ENCODE peak calls at places on chromosomes 12 and 14, in five cellular contexts. H is sigmoid colon, Y is transverse colon, B is prostate gland, E is HCT116. N is an unnamed sample.
A peak's percentile ranks its signal among the peaks of the same experiment; 100 is the strongest.

GRCh38 chr12:18752947-18753346 is 15.0 kb downstream of the CAPZA3 start:
- DNase-seq in H (no peak), Y (no peak), B (no peak), E (no peak), N (no peak)

GRCh38 chr12:57891639-57892228 is 45.2 kb upstream of the CTDSP2 start:
- DNase-seq in H (no peak), Y (no peak), B (no peak), E (no peak), N (no peak)

GRCh38 chr14:64549805-64550538 is at the start of gene PPP1R36:
- DNase-seq in H (peak; percentile 70), Y (peak; percentile 81), B (no peak), E (no peak), N (no peak)

GRCh38 chr12:31521972-31522371 is 69.0 kb downstream of the DENND5B start:
- DNase-seq in H (no peak), Y (no peak), B (no peak), E (no peak), N (no peak)

GRCh38 chr12:114311966-114312365 is 94.0 kb downstream of the TBX5 start:
- DNase-seq in H (no peak), Y (no peak), B (no peak), E (no peak), N (no peak)

GRCh38 chr14:31109257-31109656 is 83.1 kb upstream of the STRN3 start:
- DNase-seq in H (no peak), Y (no peak), B (no peak), E (no peak), N (no peak)

GRCh38 chr12:53755451-53756290 is 3.9 kb upstream of the CISTR start:
- DNase-seq in H (no peak), Y (no peak), B (no peak), E (no peak), N (no peak)

GRCh38 chr12:49389092-49389703 is 21.9 kb downstream of the SPATS2 start:
- DNase-seq in H (no peak), Y (peak; percentile 21), B (no peak), E (no peak), N (no peak)

GRCh38 chr12:2179953-2180736 is 127.4 kb downstream of the CACNA1C start:
- DNase-seq in H (peak; percentile 94), Y (peak; percentile 62), B (peak; percentile 18), E (peak; percentile 29), N (peak; percentile 82)

DNA sequence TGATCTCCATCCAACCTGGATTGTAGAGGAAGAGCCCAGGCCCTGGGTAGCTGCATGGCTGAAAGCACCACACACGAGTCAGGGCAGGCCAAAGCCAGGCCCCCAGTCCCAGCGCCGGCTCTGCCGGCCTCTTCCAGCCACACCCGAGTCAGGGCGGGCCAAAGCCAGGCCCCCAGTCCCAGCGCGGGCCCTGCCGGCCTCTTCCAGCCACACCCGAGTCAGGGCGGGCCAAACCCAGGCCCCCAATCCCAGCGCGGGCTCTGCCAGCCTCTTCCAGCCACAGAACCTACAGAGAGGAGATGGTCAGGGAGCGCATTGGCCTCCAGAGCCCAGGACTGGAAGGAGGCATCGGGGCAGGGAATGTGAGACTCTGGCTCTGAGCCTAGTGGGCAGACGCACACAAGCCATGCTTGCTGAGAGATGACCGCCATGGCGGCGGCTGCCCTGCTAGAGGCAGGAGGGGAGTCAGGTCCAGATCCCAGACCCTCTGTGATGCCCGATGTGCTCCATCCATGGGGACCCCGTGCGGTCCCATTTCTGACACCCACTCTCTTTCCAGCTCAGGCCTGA is 30.2 kb downstream of the BEGAIN start:
- DNase-seq in H (no peak), Y (no peak), B (no peak), E (no peak), N (no peak)
- H3K27ac ChIP-seq in H (no peak overlapping the region), Y (no peak overlapping the region), B (no peak overlapping the region), E (no peak overlapping the region), N (no peak overlapping the region)

GRCh38 chr12:5171701-5172100 is 128.0 kb downstream of the KCNA5 start:
- DNase-seq in H (no peak), Y (peak; percentile 13), B (peak; percentile 34), E (peak; percentile 23), N (no peak)
- TF ChIP-seq CTCF in H (peak; percentile 40), Y (peak; percentile 47), B (peak; percentile 41), E (peak; percentile 75), N (peak; percentile 50)

GRCh38 chr14:20998674-20999366 is at the start of gene SLC39A2:
- DNase-seq in H (no peak), Y (peak; percentile 82), B (peak; percentile 65), E (peak; percentile 33), N (no peak)
- TF ChIP-seq POLR2A in H (no peak), Y (peak; percentile 38), B (peak; percentile 21), E (no peak), N (no peak)

GRCh38 chr12:6980075-6980474 is 9.4 kb downstream of the EMG1 start:
- DNase-seq in H (no peak), Y (no peak), B (no peak), E (no peak), N (no peak)

GRCh38 chr12:6979021-6979420 is 8.3 kb downstream of the EMG1 start:
- DNase-seq in H (no peak), Y (no peak), B (no peak), E (no peak), N (no peak)

GRCh38 chr12:6980740-6981139 is 10.0 kb downstream of the EMG1 start:
- DNase-seq in H (no peak), Y (no peak), B (no peak), E (no peak), N (no peak)

GRCh38 chr12:6978188-6978986 is 7.7 kb downstream of the EMG1 start:
- DNase-seq in H (no peak), Y (no peak), B (peak; percentile 58), E (no peak), N (no peak)

GRCh38 chr12:6979453-6979852 is 8.7 kb downstream of the EMG1 start:
- DNase-seq in H (no peak), Y (no peak), B (no peak), E (no peak), N (no peak)
- H3K27ac ChIP-seq in H (no peak overlapping the region), Y (no peak overlapping the region), B (peak overlapping the region; percentile 18), E (no peak overlapping the region), N (no peak overlapping the region)

DNA sequence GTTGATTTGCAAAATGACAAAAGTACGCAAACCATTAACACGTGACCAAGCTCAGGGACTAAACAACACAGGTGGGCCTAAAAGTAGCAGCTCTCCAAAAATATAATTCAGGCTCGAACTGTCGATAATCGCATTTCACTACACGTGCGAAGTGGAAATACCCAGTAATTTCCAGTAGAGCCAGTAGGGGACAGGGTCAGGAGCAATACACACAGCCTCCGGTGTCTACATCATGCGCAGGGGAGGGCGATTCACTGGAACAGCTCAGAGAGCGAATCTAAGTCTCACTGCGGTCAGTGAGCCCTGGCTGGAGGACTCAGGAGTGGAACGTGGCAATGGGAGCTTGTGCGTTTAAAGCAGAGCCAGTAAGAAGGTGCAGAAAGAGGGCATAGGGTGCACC is 40.4 kb downstream of the SETD3 start:
- DNase-seq in H (no peak), Y (no peak), B (no peak), E (no peak), N (no peak)
- TF ChIP-seq CTCF in H (no peak), Y (no peak), B (no peak), E (peak; percentile 30), N (no peak)

DNA sequence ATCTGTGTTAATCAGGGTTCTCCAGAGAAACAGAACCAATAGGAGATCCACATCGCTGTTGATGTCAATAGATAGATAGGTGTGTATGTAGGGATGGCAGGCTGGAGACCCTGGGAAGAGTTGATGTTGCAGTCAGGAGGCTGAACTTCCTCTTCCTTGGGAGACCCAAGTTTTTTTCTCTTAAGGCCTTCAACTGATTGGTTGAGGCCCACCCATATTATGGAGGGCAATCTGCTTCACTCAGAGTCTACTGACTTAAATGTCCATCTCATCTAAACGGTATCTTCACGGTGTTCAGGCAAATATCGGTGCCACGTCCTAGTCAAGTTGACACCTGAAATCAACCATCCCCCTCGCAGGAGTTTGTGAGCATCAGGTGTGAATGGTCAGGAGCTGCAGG is 63.0 kb downstream of the ETV6 start:
- DNase-seq in H (no peak), Y (no peak), B (no peak), E (no peak), N (no peak)
- TF ChIP-seq POLR2A in H (no peak), Y (no peak), B (no peak), E (no peak), N (no peak)

GRCh38 chr14:69924181-69924580 is 45.0 kb downstream of the SMOC1 start:
- DNase-seq in H (no peak), Y (no peak), B (no peak), E (no peak), N (no peak)

GRCh38 chr14:69916396-69916795 is 37.2 kb downstream of the SMOC1 start:
- DNase-seq in H (no peak), Y (no peak), B (no peak), E (no peak), N (no peak)

GRCh38 chr14:69917287-69917686 is 38.1 kb downstream of the SMOC1 start:
- DNase-seq in H (no peak), Y (no peak), B (no peak), E (no peak), N (no peak)

GRCh38 chr14:69922198-69922597 is 43.0 kb downstream of the SMOC1 start:
- DNase-seq in H (no peak), Y (no peak), B (peak; percentile 13), E (no peak), N (no peak)

DNA sequence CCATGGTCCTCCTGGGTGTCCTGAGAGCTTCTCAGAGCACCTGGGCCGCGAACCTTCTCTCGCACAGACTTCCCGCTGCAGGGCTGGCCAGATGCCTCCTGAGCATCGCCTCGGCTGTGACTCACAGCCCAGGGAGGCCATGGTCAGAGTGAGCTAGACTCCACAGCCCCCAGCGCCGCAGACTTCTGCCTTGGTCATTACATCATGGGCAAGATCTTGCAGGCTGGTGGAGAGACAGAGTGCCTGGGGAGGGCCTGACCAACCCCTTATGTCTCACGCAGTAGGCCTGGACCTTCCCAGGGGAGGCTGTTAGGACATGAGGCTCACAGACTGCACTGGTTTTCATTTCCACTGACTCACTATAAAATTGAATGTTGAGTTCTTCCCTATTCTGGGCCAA is 41.8 kb downstream of the SMOC1 start:
- DNase-seq in H (no peak), Y (no peak), B (no peak), E (no peak), N (no peak)
- H3K27ac ChIP-seq in H (no peak overlapping the region), Y (no peak overlapping the region), B (no peak overlapping the region), E (no peak overlapping the region), N (no peak overlapping the region)